ENCODE peak calls at places on chromosomes 5 and 9, in nine cellular contexts. One of them, this sample, is unnamed.

GRCh38 chr5:125198270-125198974 is 452.0 kb upstream of the ZNF608 start:
- DNase-seq in adrenal gland: peak
- DNase-seq in CD4-positive, CD25-positive, alpha-beta regulatory T cell: no peak
- DNase-seq in Ammon's horn: peak
- DNase-seq in anterior cingulate cortex: peak
- DNase-seq in PC-9: no peak
- DNase-seq in left lobe of liver: peak
- DNase-seq in CD4-positive, alpha-beta T cell: no peak
- DNase-seq in CD8-positive, alpha-beta memory T cell: no peak
- DNase-seq in this sample: peak

GRCh38 chr5:96288845-96289185 is 144.2 kb downstream of the PCSK1 start:
- DNase-seq in CD8-positive, alpha-beta memory T cell: no peak
- DNase-seq in PC-9: peak
- DNase-seq in CD4-positive, CD25-positive, alpha-beta regulatory T cell: no peak
- DNase-seq in anterior cingulate cortex: no peak
- DNase-seq in CD4-positive, alpha-beta T cell: no peak
- DNase-seq in left lobe of liver: no peak
- DNase-seq in adrenal gland: no peak
- DNase-seq in Ammon's horn: no peak
- DNase-seq in this sample: no peak

GRCh38 chr5:147539053-147539452 is 29.2 kb upstream of the DPYSL3 start:
- DNase-seq in CD8-positive, alpha-beta memory T cell: no peak
- DNase-seq in adrenal gland: no peak
- DNase-seq in left lobe of liver: no peak
- DNase-seq in Ammon's horn: no peak
- DNase-seq in CD4-positive, alpha-beta T cell: no peak
- DNase-seq in CD4-positive, CD25-positive, alpha-beta regulatory T cell: no peak
- DNase-seq in anterior cingulate cortex: no peak
- DNase-seq in PC-9: no peak
- DNase-seq in this sample: no peak

GRCh38 chr5:168219515-168220410 is 71.7 kb upstream of the WWC1 start:
- DNase-seq in Ammon's horn: peak
- DNase-seq in adrenal gland: peak
- DNase-seq in PC-9: peak
- DNase-seq in left lobe of liver: no peak
- DNase-seq in CD8-positive, alpha-beta memory T cell: peak
- DNase-seq in CD4-positive, CD25-positive, alpha-beta regulatory T cell: peak
- DNase-seq in CD4-positive, alpha-beta T cell: no peak
- DNase-seq in anterior cingulate cortex: peak
- DNase-seq in this sample: peak

GRCh38 chr9:117411547-117411946 is 3.3 kb downstream of the ASTN2 start:
- DNase-seq in PC-9: no peak
- DNase-seq in adrenal gland: no peak
- DNase-seq in anterior cingulate cortex: peak
- DNase-seq in Ammon's horn: peak
- DNase-seq in CD4-positive, alpha-beta T cell: no peak
- DNase-seq in left lobe of liver: no peak
- DNase-seq in CD4-positive, CD25-positive, alpha-beta regulatory T cell: no peak
- DNase-seq in CD8-positive, alpha-beta memory T cell: no peak
- DNase-seq in this sample: peak

GRCh38 chr9:37587521-37587920 is 4.9 kb downstream of the TOMM5 start:
- DNase-seq in adrenal gland: no peak
- DNase-seq in CD4-positive, CD25-positive, alpha-beta regulatory T cell: no peak
- DNase-seq in Ammon's horn: no peak
- DNase-seq in anterior cingulate cortex: no peak
- DNase-seq in PC-9: no peak
- DNase-seq in left lobe of liver: no peak
- DNase-seq in CD8-positive, alpha-beta memory T cell: no peak
- DNase-seq in CD4-positive, alpha-beta T cell: no peak
- DNase-seq in this sample: no peak

GRCh38 chr5:137498301-137498735 is 808 bp downstream of the SPOCK1 start:
- DNase-seq in CD8-positive, alpha-beta memory T cell: no peak
- DNase-seq in CD4-positive, CD25-positive, alpha-beta regulatory T cell: no peak
- DNase-seq in adrenal gland: peak
- DNase-seq in CD4-positive, alpha-beta T cell: no peak
- DNase-seq in PC-9: no peak
- DNase-seq in Ammon's horn: no peak
- DNase-seq in anterior cingulate cortex: peak
- DNase-seq in left lobe of liver: no peak
- DNase-seq in this sample: no peak

GRCh38 chr9:110996436-110997224 is 41.6 kb downstream of the LPAR1 start:
- DNase-seq in PC-9: no peak
- DNase-seq in CD8-positive, alpha-beta memory T cell: no peak
- DNase-seq in left lobe of liver: no peak
- DNase-seq in adrenal gland: no peak
- DNase-seq in CD4-positive, CD25-positive, alpha-beta regulatory T cell: no peak
- DNase-seq in anterior cingulate cortex: no peak
- DNase-seq in CD4-positive, alpha-beta T cell: no peak
- DNase-seq in Ammon's horn: no peak
- DNase-seq in this sample: no peak

GRCh38 chr5:178196986-178197385 is 7.3 kb upstream of the HNRNPAB start:
- DNase-seq in CD4-positive, alpha-beta T cell: no peak
- DNase-seq in Ammon's horn: no peak
- DNase-seq in CD4-positive, CD25-positive, alpha-beta regulatory T cell: no peak
- DNase-seq in anterior cingulate cortex: no peak
- DNase-seq in left lobe of liver: no peak
- DNase-seq in PC-9: no peak
- DNase-seq in CD8-positive, alpha-beta memory T cell: no peak
- DNase-seq in adrenal gland: no peak
- DNase-seq in this sample: no peak

GRCh38 chr9:134423757-134424156 is 97.5 kb downstream of the RXRA start:
- DNase-seq in PC-9: no peak
- DNase-seq in CD4-positive, alpha-beta T cell: no peak
- DNase-seq in anterior cingulate cortex: no peak
- DNase-seq in CD8-positive, alpha-beta memory T cell: no peak
- DNase-seq in left lobe of liver: no peak
- DNase-seq in CD4-positive, CD25-positive, alpha-beta regulatory T cell: no peak
- DNase-seq in adrenal gland: no peak
- DNase-seq in Ammon's horn: no peak
- DNase-seq in this sample: no peak

GRCh38 chr9:115396071-115396529 is 278.1 kb upstream of the TNC start:
- DNase-seq in CD4-positive, CD25-positive, alpha-beta regulatory T cell: no peak
- DNase-seq in CD4-positive, alpha-beta T cell: no peak
- DNase-seq in Ammon's horn: no peak
- DNase-seq in anterior cingulate cortex: no peak
- DNase-seq in CD8-positive, alpha-beta memory T cell: no peak
- DNase-seq in PC-9: no peak
- DNase-seq in adrenal gland: no peak
- DNase-seq in left lobe of liver: no peak
- DNase-seq in this sample: no peak

GRCh38 chr5:135721548-135722090 is 112.8 kb upstream of the SLC25A48 start:
- DNase-seq in Ammon's horn: no peak
- DNase-seq in anterior cingulate cortex: no peak
- DNase-seq in adrenal gland: no peak
- DNase-seq in CD4-positive, CD25-positive, alpha-beta regulatory T cell: no peak
- DNase-seq in CD4-positive, alpha-beta T cell: no peak
- DNase-seq in CD8-positive, alpha-beta memory T cell: no peak
- DNase-seq in PC-9: no peak
- DNase-seq in left lobe of liver: no peak
- DNase-seq in this sample: no peak

GRCh38 chr9:28853487-28853886 is 1280.2 kb upstream of the C9orf72 start:
- DNase-seq in left lobe of liver: no peak
- DNase-seq in CD4-positive, alpha-beta T cell: no peak
- DNase-seq in anterior cingulate cortex: no peak
- DNase-seq in CD8-positive, alpha-beta memory T cell: no peak
- DNase-seq in CD4-positive, CD25-positive, alpha-beta regulatory T cell: no peak
- DNase-seq in PC-9: no peak
- DNase-seq in Ammon's horn: no peak
- DNase-seq in adrenal gland: no peak
- DNase-seq in this sample: no peak

GRCh38 chr5:126519637-126520592 is 75.1 kb downstream of the ALDH7A1 start:
- DNase-seq in CD4-positive, CD25-positive, alpha-beta regulatory T cell: no peak
- DNase-seq in Ammon's horn: peak
- DNase-seq in adrenal gland: no peak
- DNase-seq in anterior cingulate cortex: peak
- DNase-seq in left lobe of liver: no peak
- DNase-seq in CD8-positive, alpha-beta memory T cell: no peak
- DNase-seq in PC-9: no peak
- DNase-seq in CD4-positive, alpha-beta T cell: no peak
- DNase-seq in this sample: no peak

This sample was measured in GM12865.